ENCODE peak calls at places on chromosome 5, in nine cellular contexts. D is T-helper 1 cell; N is activated naive CD4-positive, alpha-beta T cell; V is activated CD4-positive, CD25-positive, alpha-beta regulatory T cell treated with anti-CD3 and anti-CD28 coated beads, Interleukin-2, amount 50 U/mL, for 16 hours; A is hypothalamus; O is erythroblast; Y is renal cortical epithelial cell; I is non-pigmented ciliary epithelial cell; F is CD4-positive, CD25-positive, alpha-beta regulatory T cell. U is an unnamed sample.

GRCh38 chr5:159345336-159345735 is 15.0 kb upstream of the IL12B start:
- DNase-seq in D (no peak), N (no peak), V (no peak), A (no peak), O (no peak), Y (no peak), I (no peak), F (no peak), U (no peak)

GRCh38 chr5:54630738-54631369 is 113.3 kb downstream of the SNX18 start:
- DNase-seq in D (no peak), N (no peak), V (no peak), A (no peak), O (no peak), Y (no peak), I (no peak), F (no peak), U (no peak)

GRCh38 chr5:876398-877365 is 15.9 kb downstream of the BRD9 start:
- DNase-seq in D (no peak), N (no peak), V (no peak), A (no peak), O (no peak), Y (no peak), I (no peak), F (no peak), U (no peak)

GRCh38 chr5:85549836-85550599 is 1067.7 kb upstream of the COX7C start:
- DNase-seq in D (no peak), N (no peak), V (no peak), A (no peak), O (no peak), Y (no peak), I (no peak), F (no peak), U (no peak)

GRCh38 chr5:96001262-96001661 is 39.6 kb upstream of the ELL2 start:
- DNase-seq in D (no peak), N (no peak), V (no peak), A (no peak), O (no peak), Y (peak), I (no peak), F (no peak), U (no peak)

GRCh38 chr5:179475211-179475840 is 75.0 kb upstream of the RUFY1 start:
- DNase-seq in D (no peak), N (no peak), V (no peak), A (no peak), O (no peak), Y (no peak), I (no peak), F (no peak), U (no peak)

GRCh38 chr5:139287890-139288635 is 5.5 kb upstream of the MATR3 start:
- DNase-seq in D (no peak), N (no peak), V (no peak), A (no peak), O (peak), Y (peak), I (no peak), F (no peak), U (no peak)

GRCh38 chr5:35182541-35183242 is 47.6 kb downstream of the PRLR start:
- DNase-seq in D (no peak), N (no peak), V (no peak), A (no peak), O (no peak), Y (no peak), I (no peak), F (no peak), U (no peak)

GRCh38 chr5:79588645-79589044 is 23.6 kb upstream of the TENT2 start:
- DNase-seq in D (no peak), N (no peak), V (no peak), A (no peak), O (no peak), Y (no peak), I (no peak), F (no peak), U (no peak)

GRCh38 chr5:159442210-159442850 is 112.0 kb upstream of the IL12B start:
- DNase-seq in D (no peak), N (no peak), V (no peak), A (no peak), O (no peak), Y (no peak), I (no peak), F (no peak), U (no peak)

GRCh38 chr5:112084149-112084548 is 327.2 kb upstream of the NREP start:
- DNase-seq in D (no peak), N (no peak), V (no peak), A (no peak), O (peak), Y (no peak), I (no peak), F (no peak), U (no peak)

GRCh38 chr5:127428748-127429147 is 88.7 kb upstream of the PRRC1 start:
- DNase-seq in D (no peak), N (no peak), V (no peak), A (peak), O (no peak), Y (no peak), I (no peak), F (no peak), U (no peak)

GRCh38 chr5:14816999-14817761 is 54.4 kb downstream of the ANKH start:
- DNase-seq in D (no peak), N (no peak), V (no peak), A (no peak), O (no peak), Y (peak), I (peak), F (no peak), U (no peak)

GRCh38 chr5:36722913-36723312 is 116.5 kb downstream of the SLC1A3 start:
- DNase-seq in D (no peak), N (no peak), V (no peak), A (no peak), O (peak), Y (no peak), I (no peak), F (no peak), U (no peak)

GRCh38 chr5:17748196-17748595 is 113.9 kb downstream of the TAF11L14 start:
- DNase-seq in D (no peak), N (no peak), V (no peak), A (no peak), O (no peak), Y (no peak), I (no peak), F (no peak), U (no peak)